ENCODE peak calls at places on chromosomes 6 and 20, in four cellular contexts. One of them, this sample, is unnamed.

GRCh38 chr6:158073776-158074175 is 92.1 kb downstream of the SYNJ2 start:
- DNase-seq in naive thymus-derived CD8-positive, alpha-beta T cell: no peak
- DNase-seq in tibial nerve: no peak
- DNase-seq in K562: no peak
- DNase-seq in this sample: no peak

GRCh38 chr20:33894798-33895197 is 83.7 kb downstream of the CHMP4B start:
- DNase-seq in K562: no peak
- DNase-seq in tibial nerve: no peak
- DNase-seq in naive thymus-derived CD8-positive, alpha-beta T cell: no peak
- DNase-seq in this sample: no peak

GRCh38 chr6:95017922-95018321 is 559.4 kb upstream of the MANEA start:
- DNase-seq in K562: no peak
- DNase-seq in naive thymus-derived CD8-positive, alpha-beta T cell: no peak
- DNase-seq in tibial nerve: no peak
- DNase-seq in this sample: no peak

GRCh38 chr6:71287038-71287437 is 1.6 kb upstream of the OGFRL1 start:
- DNase-seq in tibial nerve: peak; percentile 15
- DNase-seq in K562: no peak
- DNase-seq in naive thymus-derived CD8-positive, alpha-beta T cell: no peak
- DNase-seq in this sample: peak; percentile 13

GRCh38 chr20:36085686-36086267 is 68.8 kb upstream of the EPB41L1 start:
- DNase-seq in naive thymus-derived CD8-positive, alpha-beta T cell: no peak
- DNase-seq in K562: peak; percentile 91
- DNase-seq in tibial nerve: no peak
- DNase-seq in this sample: peak; percentile 70

GRCh38 chr6:10412165-10412947 is 2.5 kb downstream of the TFAP2A start:
- DNase-seq in tibial nerve: no peak
- DNase-seq in K562: no peak
- DNase-seq in naive thymus-derived CD8-positive, alpha-beta T cell: no peak
- DNase-seq in this sample: no peak

GRCh38 chr6:106213660-106214276 is 111.8 kb downstream of the ATG5 start:
- DNase-seq in tibial nerve: no peak
- DNase-seq in K562: no peak
- DNase-seq in naive thymus-derived CD8-positive, alpha-beta T cell: no peak
- DNase-seq in this sample: no peak

GRCh38 chr20:32656827-32657226 is 16.9 kb downstream of the C20orf203 start:
- DNase-seq in K562: no peak
- DNase-seq in naive thymus-derived CD8-positive, alpha-beta T cell: no peak
- DNase-seq in tibial nerve: no peak
- DNase-seq in this sample: no peak

GRCh38 chr6:7204726-7205125 is 97.0 kb downstream of the RREB1 start:
- DNase-seq in tibial nerve: no peak
- DNase-seq in naive thymus-derived CD8-positive, alpha-beta T cell: no peak
- DNase-seq in K562: no peak
- DNase-seq in this sample: no peak

GRCh38 chr6:85498596-85499258 is 48.8 kb downstream of the NT5E start:
- DNase-seq in tibial nerve: no peak
- DNase-seq in K562: no peak
- DNase-seq in naive thymus-derived CD8-positive, alpha-beta T cell: no peak
- DNase-seq in this sample: no peak

GRCh38 chr6:105591053-105591452 is 188.2 kb upstream of the PREP start:
- DNase-seq in K562: no peak
- DNase-seq in naive thymus-derived CD8-positive, alpha-beta T cell: no peak
- DNase-seq in tibial nerve: no peak
- DNase-seq in this sample: no peak

GRCh38 chr6:15585936-15586335 is 76.9 kb downstream of the DTNBP1 start:
- DNase-seq in K562: no peak
- DNase-seq in tibial nerve: no peak
- DNase-seq in naive thymus-derived CD8-positive, alpha-beta T cell: no peak
- DNase-seq in this sample: no peak

GRCh38 chr20:10647471-10647870 is 26.3 kb downstream of the JAG1 start:
- DNase-seq in naive thymus-derived CD8-positive, alpha-beta T cell: no peak
- DNase-seq in tibial nerve: peak; percentile 48
- DNase-seq in K562: peak; percentile 18
- DNase-seq in this sample: peak; percentile 7

GRCh38 chr6:107337342-107337741 is 122.0 kb downstream of the PDSS2 start:
- DNase-seq in naive thymus-derived CD8-positive, alpha-beta T cell: no peak
- DNase-seq in K562: no peak
- DNase-seq in tibial nerve: no peak
- DNase-seq in this sample: no peak

GRCh38 chr6:45881705-45882435 is 133.8 kb downstream of the CLIC5 start:
- DNase-seq in tibial nerve: no peak
- DNase-seq in K562: no peak
- DNase-seq in naive thymus-derived CD8-positive, alpha-beta T cell: no peak
- DNase-seq in this sample: no peak

GRCh38 chr6:160992323-160993314 is 1.1 kb downstream of the MAP3K4 start:
- DNase-seq in tibial nerve: no peak
- DNase-seq in naive thymus-derived CD8-positive, alpha-beta T cell: no peak
- DNase-seq in K562: peak; percentile 91
- DNase-seq in this sample: peak; percentile 51

GRCh38 chr6:156953478-156954146 is 176.4 kb downstream of the ARID1B start:
- DNase-seq in tibial nerve: no peak
- DNase-seq in naive thymus-derived CD8-positive, alpha-beta T cell: peak; percentile 19
- DNase-seq in K562: peak; percentile 75
- DNase-seq in this sample: no peak

GRCh38 chr6:88804701-88805100 is 158.7 kb downstream of the RNGTT start:
- DNase-seq in tibial nerve: no peak
- DNase-seq in naive thymus-derived CD8-positive, alpha-beta T cell: no peak
- DNase-seq in K562: no peak
- DNase-seq in this sample: no peak

GRCh38 chr6:36463686-36464085 is 20.9 kb downstream of the KCTD20 start:
- DNase-seq in tibial nerve: no peak
- DNase-seq in K562: no peak
- DNase-seq in naive thymus-derived CD8-positive, alpha-beta T cell: no peak
- DNase-seq in this sample: no peak

GRCh38 chr6:150175611-150176151 is 32.8 kb downstream of the PPP1R14C start:
- DNase-seq in tibial nerve: no peak
- DNase-seq in naive thymus-derived CD8-positive, alpha-beta T cell: no peak
- DNase-seq in K562: no peak
- DNase-seq in this sample: no peak

GRCh38 chr6:106547053-106547414 is 82.3 kb downstream of the RTN4IP1 start:
- DNase-seq in naive thymus-derived CD8-positive, alpha-beta T cell: no peak
- DNase-seq in K562: no peak
- DNase-seq in tibial nerve: no peak
- DNase-seq in this sample: no peak

GRCh38 chr20:7025635-7026034 is 258.1 kb downstream of the BMP2 start:
- DNase-seq in K562: no peak
- DNase-seq in tibial nerve: no peak
- DNase-seq in naive thymus-derived CD8-positive, alpha-beta T cell: no peak
- DNase-seq in this sample: no peak

GRCh38 chr20:11676618-11677289 is 240.9 kb upstream of the BTBD3 start:
- DNase-seq in K562: peak; percentile 3
- DNase-seq in naive thymus-derived CD8-positive, alpha-beta T cell: no peak
- DNase-seq in tibial nerve: no peak
- DNase-seq in this sample: peak; percentile 46

GRCh38 chr20:39429716-39430115 is 467.6 kb downstream of the DHX35 start:
- DNase-seq in K562: no peak
- DNase-seq in tibial nerve: no peak
- DNase-seq in naive thymus-derived CD8-positive, alpha-beta T cell: no peak
- DNase-seq in this sample: no peak

GRCh38 chr20:47319517-47320252 is 36.8 kb downstream of the ZMYND8 start:
- DNase-seq in naive thymus-derived CD8-positive, alpha-beta T cell: no peak
- DNase-seq in K562: peak; percentile 44
- DNase-seq in tibial nerve: no peak
- DNase-seq in this sample: peak; percentile 73

GRCh38 chr6:152356659-152357058 is 280.5 kb downstream of the SYNE1 start:
- DNase-seq in K562: peak; percentile 9
- DNase-seq in tibial nerve: no peak
- DNase-seq in naive thymus-derived CD8-positive, alpha-beta T cell: no peak
- DNase-seq in this sample: no peak

GRCh38 chr6:144898052-144898689 is 613.0 kb downstream of the UTRN start:
- DNase-seq in naive thymus-derived CD8-positive, alpha-beta T cell: no peak
- DNase-seq in K562: no peak
- DNase-seq in tibial nerve: no peak
- DNase-seq in this sample: no peak

GRCh38 chr20:38187512-38187911 is 22.4 kb upstream of the TGM2 start:
- DNase-seq in K562: peak; percentile 39
- DNase-seq in naive thymus-derived CD8-positive, alpha-beta T cell: no peak
- DNase-seq in tibial nerve: no peak
- DNase-seq in this sample: no peak

GRCh38 chr6:40164345-40164755 is 230.1 kb upstream of the MOCS1 start:
- DNase-seq in naive thymus-derived CD8-positive, alpha-beta T cell: no peak
- DNase-seq in tibial nerve: peak; percentile 50
- DNase-seq in K562: peak; percentile 91
- DNase-seq in this sample: no peak

GRCh38 chr6:90835584-90836212 is 248.8 kb upstream of the MAP3K7 start:
- DNase-seq in K562: no peak
- DNase-seq in naive thymus-derived CD8-positive, alpha-beta T cell: no peak
- DNase-seq in tibial nerve: no peak
- DNase-seq in this sample: peak; percentile 17

GRCh38 chr6:16432075-16433032 is 194.0 kb downstream of the GMPR start:
- DNase-seq in tibial nerve: no peak
- DNase-seq in naive thymus-derived CD8-positive, alpha-beta T cell: no peak
- DNase-seq in K562: no peak
- DNase-seq in this sample: no peak

GRCh38 chr6:163836916-163837660 is 422.6 kb downstream of the QKI start:
- DNase-seq in naive thymus-derived CD8-positive, alpha-beta T cell: no peak
- DNase-seq in tibial nerve: no peak
- DNase-seq in K562: no peak
- DNase-seq in this sample: no peak

GRCh38 chr6:46473866-46474265 is 17.4 kb downstream of the RCAN2 start:
- DNase-seq in K562: no peak
- DNase-seq in naive thymus-derived CD8-positive, alpha-beta T cell: no peak
- DNase-seq in tibial nerve: no peak
- DNase-seq in this sample: no peak

GRCh38 chr6:130033999-130034814 is 15.8 kb downstream of the L3MBTL3 start:
- DNase-seq in naive thymus-derived CD8-positive, alpha-beta T cell: no peak
- DNase-seq in K562: peak; percentile 45
- DNase-seq in tibial nerve: no peak
- DNase-seq in this sample: no peak

GRCh38 chr20:35953411-35954199 is 697 bp downstream of the SCAND1 start:
- DNase-seq in naive thymus-derived CD8-positive, alpha-beta T cell: peak; percentile 60
- DNase-seq in K562: peak; percentile 35
- DNase-seq in tibial nerve: no peak
- DNase-seq in this sample: peak; percentile 60